ENCODE peak calls at places on chromosomes 3 and 15, in nine cellular contexts. M is natural killer cell; S is central memory CD4-positive, alpha-beta T cell; N is HEK293T; W is activated naive CD4-positive, alpha-beta T cell; K is GM23248; J is ureter; A is LoVo; D is COR-L47. Y is an unnamed sample.

GRCh38 chr3:187833799-187834578 is 88.7 kb upstream of the BCL6 start:
- DNase-seq in M (no peak), S (no peak), N (no peak), W (no peak), K (no peak), J (no peak), A (no peak), D (no peak), Y (no peak)

GRCh38 chr3:73245459-73245858 is 184.0 kb downstream of the EBLN2 start:
- DNase-seq in M (no peak), S (no peak), N (no peak), W (no peak), K (no peak), J (no peak), A (no peak), D (no peak), Y (no peak)

GRCh38 chr3:120512655-120513054 is 61.9 kb upstream of the FSTL1 start:
- DNase-seq in M (no peak), S (no peak), N (no peak), W (no peak), K (no peak), J (no peak), A (no peak), D (no peak), Y (no peak)

GRCh38 chr3:196287066-196287404 is 491 bp downstream of the PCYT1A start:
- DNase-seq in M (no peak), S (no peak), N (peak), W (no peak), K (peak), J (no peak), A (peak), D (peak), Y (no peak)

GRCh38 chr3:14273886-14274517 is 95.4 kb downstream of the LSM3 start:
- DNase-seq in M (no peak), S (no peak), N (no peak), W (no peak), K (peak), J (no peak), A (no peak), D (no peak), Y (no peak)

GRCh38 chr3:117786339-117786738 is 1076.8 kb downstream of the TUSC7 start:
- DNase-seq in M (no peak), S (no peak), N (no peak), W (no peak), K (no peak), J (no peak), A (no peak), D (no peak), Y (no peak)

GRCh38 chr15:76339302-76340197 is 3.0 kb downstream of the ISL2 start:
- DNase-seq in M (no peak), S (no peak), N (no peak), W (no peak), K (peak), J (no peak), A (no peak), D (no peak), Y (no peak)

GRCh38 chr3:72050771-72051170 is 265.8 kb upstream of the PROK2 start:
- DNase-seq in M (no peak), S (no peak), N (no peak), W (no peak), K (no peak), J (no peak), A (no peak), D (no peak), Y (no peak)

GRCh38 chr3:168165390-168166269 is 69.9 kb upstream of the GOLIM4 start:
- DNase-seq in M (no peak), S (no peak), N (peak), W (no peak), K (peak), J (peak), A (peak), D (peak), Y (peak)

GRCh38 chr3:17039579-17039978 is 154.8 kb downstream of the PLCL2 start:
- DNase-seq in M (no peak), S (no peak), N (no peak), W (no peak), K (peak), J (no peak), A (peak), D (no peak), Y (peak)

GRCh38 chr15:87354661-87355410 is 901.7 kb downstream of the NTRK3 start:
- DNase-seq in M (no peak), S (no peak), N (no peak), W (no peak), K (peak), J (no peak), A (no peak), D (no peak), Y (peak)

GRCh38 chr3:174863488-174863887 is 4.4 kb downstream of the NAALADL2 start:
- DNase-seq in M (no peak), S (no peak), N (no peak), W (no peak), K (peak), J (no peak), A (peak), D (no peak), Y (no peak)

GRCh38 chr3:186090884-186091283 is 18.0 kb downstream of the ETV5 start:
- DNase-seq in M (no peak), S (no peak), N (no peak), W (no peak), K (no peak), J (no peak), A (no peak), D (no peak), Y (no peak)

GRCh38 chr15:40421246-40422157 is 15.9 kb downstream of the IVD start:
- DNase-seq in M (peak), S (peak), N (peak), W (peak), K (peak), J (peak), A (peak), D (peak), Y (no peak)

GRCh38 chr3:107956991-107957467 is 133.8 kb downstream of the CD47 start:
- DNase-seq in M (no peak), S (no peak), N (no peak), W (no peak), K (peak), J (peak), A (no peak), D (no peak), Y (no peak)

GRCh38 chr15:80507131-80507530 is 102.9 kb downstream of the ARNT2 start:
- DNase-seq in M (no peak), S (no peak), N (no peak), W (no peak), K (no peak), J (no peak), A (no peak), D (no peak), Y (no peak)

GRCh38 chr3:183825380-183826161 is at the start of gene MAP6D1:
- DNase-seq in M (peak), S (peak), N (peak), W (peak), K (peak), J (peak), A (peak), D (peak), Y (no peak)

GRCh38 chr3:106251160-106251892 is 382.5 kb upstream of the CBLB start:
- DNase-seq in M (no peak), S (no peak), N (no peak), W (no peak), K (no peak), J (no peak), A (no peak), D (no peak), Y (no peak)

GRCh38 chr3:163936557-163936956 is 1141.7 kb downstream of the SI start:
- DNase-seq in M (no peak), S (no peak), N (no peak), W (no peak), K (no peak), J (no peak), A (no peak), D (no peak), Y (no peak)

GRCh38 chr15:94069834-94070233 is 161.5 kb upstream of the MCTP2 start:
- DNase-seq in M (no peak), S (no peak), N (no peak), W (no peak), K (no peak), J (no peak), A (no peak), D (no peak), Y (no peak)

GRCh38 chr15:75153084-75153483 is 48.6 kb upstream of the C15orf39 start:
- DNase-seq in M (no peak), S (no peak), N (peak), W (no peak), K (peak), J (no peak), A (peak), D (no peak), Y (no peak)

GRCh38 chr3:37856381-37856780 is 5.3 kb upstream of the CTDSPL start:
- DNase-seq in M (no peak), S (no peak), N (no peak), W (no peak), K (no peak), J (no peak), A (no peak), D (no peak), Y (no peak)

GRCh38 chr15:101062471-101063171 is 143.5 kb downstream of the LRRK1 start:
- DNase-seq in M (no peak), S (no peak), N (no peak), W (no peak), K (no peak), J (peak), A (no peak), D (no peak), Y (no peak)

GRCh38 chr3:114380233-114380645 is 86.4 kb downstream of the TIGIT start:
- DNase-seq in M (no peak), S (no peak), N (no peak), W (no peak), K (peak), J (peak), A (no peak), D (no peak), Y (no peak)

GRCh38 chr3:55518451-55518850 is 31.3 kb upstream of the WNT5A start:
- DNase-seq in M (no peak), S (no peak), N (no peak), W (no peak), K (peak), J (no peak), A (peak), D (no peak), Y (no peak)

GRCh38 chr15:60392986-60393811 is 4.6 kb downstream of the ANXA2 start:
- DNase-seq in M (no peak), S (no peak), N (peak), W (no peak), K (peak), J (peak), A (peak), D (peak), Y (no peak)

GRCh38 chr3:45048244-45048643 is 22.1 kb downstream of the CLEC3B start:
- DNase-seq in M (no peak), S (no peak), N (no peak), W (no peak), K (peak), J (no peak), A (no peak), D (no peak), Y (no peak)

GRCh38 chr3:156412600-156412999 is 142.3 kb downstream of the SSR3 start:
- DNase-seq in M (no peak), S (no peak), N (no peak), W (no peak), K (no peak), J (no peak), A (no peak), D (no peak), Y (no peak)

GRCh38 chr15:74397239-74398068 is 30.0 kb upstream of the CYP11A1 start:
- DNase-seq in M (no peak), S (no peak), N (no peak), W (no peak), K (no peak), J (no peak), A (no peak), D (no peak), Y (no peak)

Y was measured in H54.